ENCODE peak calls at places on chromosomes 5 and 9, in ten cellular contexts. G is uterus, C is PC-3, V is tibial artery, Z is A549, H is BE2C, K is stomach, W is mucosa of descending colon, L is heart left ventricle, N is aorta. U is an unnamed sample.

GRCh38 chr5:33563983-33564908 is 123.5 kb downstream of the TARS1 start:
- DNase-seq in Z (no peak), N (no peak), H (no peak), L (no peak), C (no peak), K (no peak), V (no peak), W (no peak), G (no peak), U (no peak)

GRCh38 chr5:61964199-61964598 is 341.8 kb upstream of the KIF2A start:
- DNase-seq in N (no peak), L (no peak), Z (no peak), K (no peak), W (no peak), V (no peak), H (no peak), C (peak; percentile 28), G (no peak), U (no peak)

GRCh38 chr9:16281707-16282106 is 588.8 kb downstream of the BNC2 start:
- DNase-seq in L (no peak), V (no peak), G (no peak), H (no peak), K (no peak), Z (no peak), C (peak; percentile 58), N (no peak), W (no peak), U (no peak)

GRCh38 chr5:61167382-61167781 is 5.1 kb upstream of the SMIM15 start:
- DNase-seq in W (no peak), K (peak; percentile 32), C (peak; percentile 34), V (no peak), Z (peak; percentile 24), G (no peak), H (peak; percentile 24), N (no peak), L (no peak), U (no peak)

GRCh38 chr5:135574493-135574892 is 4.3 kb downstream of the CXCL14 start:
- DNase-seq in N (no peak), K (no peak), Z (no peak), V (no peak), W (no peak), H (no peak), C (no peak), G (no peak), L (no peak), U (no peak)

GRCh38 chr5:137708796-137709559 is 26.9 kb downstream of the KLHL3 start:
- DNase-seq in G (no peak), K (peak; percentile 47), V (no peak), W (no peak), Z (no peak), C (no peak), L (no peak), N (no peak), H (no peak), U (no peak)

GRCh38 chr5:6849569-6849968 is 136.3 kb downstream of the TENT4A start:
- DNase-seq in V (no peak), G (no peak), N (no peak), L (no peak), H (no peak), W (no peak), C (no peak), K (no peak), Z (no peak), U (no peak)

GRCh38 chr5:129460951-129461815 is 1.1 kb downstream of the ADAMTS19 start:
- DNase-seq in C (peak; percentile 15), V (no peak), L (peak; percentile 50), N (peak; percentile 39), Z (peak; percentile 28), H (peak; percentile 87), K (peak; percentile 51), G (peak; percentile 72), W (peak; percentile 75), U (peak; percentile 83)

GRCh38 chr9:75201480-75202209 is 113.3 kb downstream of the OSTF1 start:
- DNase-seq in C (no peak), L (no peak), G (no peak), N (no peak), Z (no peak), W (no peak), K (no peak), V (no peak), H (no peak), U (no peak)

GRCh38 chr9:7533376-7534090 is 266.0 kb downstream of the DMAC1 start:
- DNase-seq in K (no peak), C (no peak), L (no peak), W (no peak), G (no peak), V (no peak), H (no peak), Z (no peak), N (no peak), U (no peak)

GRCh38 chr9:99167694-99168093 is 54.0 kb downstream of the ALG2 start:
- DNase-seq in N (no peak), K (no peak), L (no peak), H (no peak), G (no peak), V (no peak), W (no peak), Z (no peak), C (no peak), U (no peak)

GRCh38 chr5:33936004-33936380 is 194 bp upstream of the RXFP3 start:
- DNase-seq in G (peak; percentile 32), K (peak; percentile 49), W (peak; percentile 48), L (peak; percentile 75), N (peak; percentile 72), Z (peak; percentile 12), V (peak; percentile 28), C (peak; percentile 46), H (peak; percentile 48), U (peak; percentile 46)

GRCh38 chr9:116952434-116952805 is 265.3 kb downstream of the TRIM32 start:
- DNase-seq in V (no peak), W (no peak), N (no peak), L (no peak), K (no peak), Z (no peak), H (no peak), G (no peak), C (peak; percentile 13), U (no peak)

GRCh38 chr5:10303699-10304170 is 4.0 kb downstream of the CMBL start:
- DNase-seq in W (no peak), L (no peak), K (peak; percentile 38), C (no peak), H (no peak), N (no peak), V (no peak), Z (no peak), G (no peak), U (no peak)

DNA sequence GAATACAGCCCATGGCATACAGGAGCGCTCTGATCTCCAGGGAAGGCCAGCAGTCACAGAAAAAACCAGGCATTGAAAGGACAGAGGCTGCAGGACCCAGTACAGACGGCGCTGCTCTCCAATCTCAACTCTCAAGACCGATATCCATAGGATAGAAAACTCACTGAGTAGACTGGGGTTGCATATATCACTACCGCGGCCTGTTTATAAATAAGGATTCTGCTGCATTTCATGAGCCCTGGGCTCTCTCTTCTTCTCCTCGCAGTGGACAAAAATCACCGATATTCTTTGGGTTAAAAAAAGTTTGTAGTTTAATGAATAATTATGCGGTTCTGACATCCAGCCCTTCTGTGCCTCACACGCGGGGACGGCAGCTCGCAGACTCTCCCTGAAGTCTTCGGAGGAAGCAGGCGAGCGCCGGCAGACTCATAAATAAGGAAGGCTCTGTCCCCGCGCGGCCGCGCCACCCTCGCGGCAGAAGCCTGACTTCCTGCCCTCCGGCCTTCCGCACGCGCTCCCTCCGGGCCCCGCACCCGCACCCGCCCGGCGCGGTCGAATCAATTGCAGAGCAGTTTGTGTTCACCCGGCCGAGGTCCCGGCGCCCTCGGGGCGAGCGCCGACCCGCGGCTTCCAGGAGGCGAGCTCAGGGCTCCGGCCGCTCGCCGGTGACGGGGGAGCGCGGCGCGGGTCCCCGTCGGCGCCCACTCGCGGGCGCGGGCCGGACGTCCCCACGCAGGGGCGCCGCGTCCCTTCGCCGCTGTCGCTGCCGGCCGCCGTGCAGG is at the start of gene FAM78A:
- DNase-seq in Z (no peak), V (peak; percentile 46), L (peak; percentile 80), K (peak; percentile 57), N (peak; percentile 85), G (no peak), C (no peak), W (peak; percentile 64), H (peak; percentile 38), U (peak; percentile 98)
- H3K4me1 ChIP-seq in Z (no peaks in the 10 kb centered on the region), V (no peaks in the 10 kb centered on the region), L (peaks cover 27% of the 10 kb centered on the region), K (peaks cover 46% of the 10 kb centered on the region), N (no peaks in the 10 kb centered on the region), G (no peaks in the 10 kb centered on the region), C (no peaks in the 10 kb centered on the region), W (peaks cover 4% of the 10 kb centered on the region), H (peaks cover 3% of the 10 kb centered on the region), U (peaks cover 50% of the 10 kb centered on the region)

GRCh38 chr5:66596791-66597757 is 881 bp downstream of the MAST4 start:
- DNase-seq in L (peak; percentile 69), K (peak; percentile 37), C (no peak), W (peak; percentile 40), G (peak; percentile 25), H (peak; percentile 73), V (no peak), N (peak; percentile 41), Z (peak; percentile 6), U (peak; percentile 86)
- H3K4me3 ChIP-seq in L (peak overlapping the region; percentile 92), K (peak overlapping the region; percentile 69), C (peak overlapping the region; percentile 57), W (peak overlapping the region; percentile 17), G (peak overlapping the region; percentile 30), H (peak overlapping the region; percentile 89), V (peak overlapping the region; percentile 79), N (peak overlapping the region; percentile 35), Z (peak overlapping the region; percentile 53), U (peak overlapping the region; percentile 63)

GRCh38 chr5:23448627-23449026 is 58.8 kb upstream of the PRDM9 start:
- DNase-seq in G (no peak), C (no peak), Z (no peak), W (no peak), K (no peak), H (no peak), N (no peak), L (no peak), V (no peak), U (no peak)

GRCh38 chr5:23440703-23441102 is 66.7 kb upstream of the PRDM9 start:
- DNase-seq in N (no peak), K (no peak), Z (no peak), G (no peak), V (no peak), W (no peak), H (no peak), L (no peak), C (peak; percentile 14), U (no peak)

GRCh38 chr5:23450187-23450586 is 57.2 kb upstream of the PRDM9 start:
- DNase-seq in L (no peak), Z (no peak), W (no peak), N (no peak), C (no peak), H (no peak), V (no peak), G (no peak), K (no peak), U (no peak)

GRCh38 chr5:23446436-23446835 is 61.0 kb upstream of the PRDM9 start:
- DNase-seq in W (no peak), H (no peak), Z (no peak), V (no peak), G (no peak), L (peak; percentile 15), N (no peak), K (no peak), C (peak; percentile 52), U (no peak)

GRCh38 chr5:23445573-23445972 is 61.8 kb upstream of the PRDM9 start:
- DNase-seq in L (no peak), C (peak; percentile 27), W (no peak), V (no peak), H (no peak), N (no peak), K (no peak), G (no peak), Z (no peak), U (no peak)
- H3K9me3 ChIP-seq in L (no peaks in the 10 kb centered on the region), C (no peaks in the 10 kb centered on the region), W (peaks cover 15% of the 10 kb centered on the region), V (no peaks in the 10 kb centered on the region), H (no peaks in the 10 kb centered on the region), N (no peaks in the 10 kb centered on the region), K (no peaks in the 10 kb centered on the region), G (no peaks in the 10 kb centered on the region), Z (no peaks in the 10 kb centered on the region), U (peaks cover 3% of the 10 kb centered on the region)

GRCh38 chr5:148909766-148910165 is 83.4 kb downstream of the ADRB2 start:
- DNase-seq in K (no peak), V (no peak), L (no peak), H (no peak), Z (no peak), W (no peak), C (peak; percentile 73), N (no peak), G (no peak), U (no peak)
- H3K4me1 ChIP-seq in K (peaks cover 69% of the 10 kb centered on the region), V (no peaks in the 10 kb centered on the region), L (no peaks in the 10 kb centered on the region), H (no peaks in the 10 kb centered on the region), Z (peaks cover 37% of the 10 kb centered on the region), W (peaks cover 14% of the 10 kb centered on the region), C (peaks cover 64% of the 10 kb centered on the region), N (no peaks in the 10 kb centered on the region), G (no peaks in the 10 kb centered on the region), U (peaks cover 51% of the 10 kb centered on the region)